ENCODE peak calls at places on chromosomes 2 and 18, in seven cellular contexts. E, M, D, R, S, P and I are unnamed samples.
A peak's percentile ranks its signal among the peaks of the same experiment; 100 is the strongest.

GRCh38 chr18:2589345-2590060 is 18.1 kb downstream of the NDC80 start:
- DNase-seq in E (no peak), R (no peak), M (peak; percentile 57), P (no peak), S (no peak), D (no peak), I (peak; percentile 60)

GRCh38 chr18:63198868-63199742 is 120.5 kb downstream of the BCL2 start:
- DNase-seq in D (no peak), P (no peak), S (no peak), R (no peak), M (no peak), E (no peak), I (no peak)

GRCh38 chr2:128536925-128537620 is 218.4 kb upstream of the HS6ST1 start:
- DNase-seq in R (no peak), E (no peak), M (peak; percentile 91), P (no peak), S (peak; percentile 99), D (peak; percentile 64), I (peak; percentile 29)

GRCh38 chr18:80154293-80154692 is 45.2 kb downstream of the ADNP2 start:
- DNase-seq in M (peak; percentile 38), R (no peak), E (peak; percentile 81), S (no peak), P (no peak), D (peak; percentile 76), I (no peak)

GRCh38 chr2:147588191-147588590 is 256.6 kb upstream of the ACVR2A start:
- DNase-seq in D (no peak), M (peak; percentile 28), S (peak; percentile 30), E (no peak), R (no peak), P (no peak), I (peak; percentile 54)

GRCh38 chr2:198312621-198313483 is 508.5 kb downstream of the PLCL1 start:
- DNase-seq in D (no peak), M (no peak), R (no peak), S (no peak), P (no peak), E (no peak), I (no peak)

GRCh38 chr2:25867389-25868003 is 10.8 kb downstream of the ASXL2 start:
- DNase-seq in M (no peak), D (peak; percentile 60), E (no peak), P (no peak), R (no peak), S (no peak), I (no peak)

GRCh38 chr2:228039752-228040534 is 141.5 kb downstream of the SPHKAP start:
- DNase-seq in R (no peak), P (no peak), S (no peak), D (peak; percentile 67), E (peak; percentile 29), M (peak; percentile 39), I (no peak)

GRCh38 chr18:41347057-41347456 is 608.0 kb upstream of the PIK3C3 start:
- DNase-seq in S (peak; percentile 57), M (peak; percentile 76), D (no peak), P (no peak), E (no peak), R (no peak), I (peak; percentile 17)

GRCh38 chr18:35267161-35267651 is 22.8 kb downstream of the ZSCAN30 start:
- DNase-seq in R (peak; percentile 55), D (peak; percentile 89), E (no peak), P (peak; percentile 85), M (peak; percentile 83), S (peak; percentile 7), I (no peak)

GRCh38 chr2:216012133-216012829 is 1.1 kb downstream of the MREG start:
- DNase-seq in R (no peak), D (no peak), S (no peak), M (no peak), E (no peak), P (no peak), I (peak; percentile 79)
- TF ChIP-seq CTCF in R (no peak), D (no peak), S (peak; percentile 24), M (peak; percentile 6), E (no peak), P (no peak), I (peak; percentile 43)

DNA sequence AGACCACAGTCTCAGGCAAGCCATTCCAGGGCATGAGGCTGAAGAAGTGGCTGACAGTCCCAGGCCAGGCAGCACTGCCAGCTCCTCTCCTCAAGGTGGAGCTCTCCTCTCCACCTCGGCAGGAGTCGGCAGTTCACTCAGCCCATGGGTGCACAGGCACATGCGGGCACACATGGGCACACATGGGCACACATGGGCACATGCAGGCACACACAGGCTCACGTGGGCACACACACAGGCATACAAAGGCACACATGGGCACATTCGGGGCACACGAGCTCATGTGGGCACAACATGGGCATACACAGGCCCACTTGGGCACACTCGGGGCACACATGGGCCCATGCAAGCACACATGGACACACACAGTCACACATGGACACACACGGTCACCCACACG is 65.3 kb upstream of the TAF1B start:
- DNase-seq in D (peak; percentile 50), P (no peak), M (no peak), E (no peak), S (no peak), R (no peak), I (no peak)
- TF ChIP-seq CTCF in D (peak; percentile 77), P (peak; percentile 34), M (peak; percentile 48), E (peak; percentile 48), S (peak; percentile 67), R (no peak), I (peak; percentile 73)

GRCh38 chr2:211216221-211216620 is 659.8 kb downstream of the CPS1 start:
- DNase-seq in E (no peak), R (no peak), M (no peak), P (no peak), S (no peak), D (peak; percentile 53), I (no peak)
- TF ChIP-seq CTCF in E (no peak), R (no peak), M (no peak), P (no peak), S (peak; percentile 5), D (peak; percentile 69), I (peak; percentile 50)

GRCh38 chr2:73289304-73289703 is 4.0 kb downstream of the EGR4 start:
- DNase-seq in R (no peak), D (no peak), E (no peak), S (no peak), M (no peak), P (no peak), I (no peak)

GRCh38 chr2:73291461-73292315 is 1.7 kb downstream of the EGR4 start:
- DNase-seq in E (no peak), D (peak; percentile 79), R (no peak), M (no peak), S (no peak), P (no peak), I (peak; percentile 49)

GRCh38 chr2:73292316-73292905 is 937 bp downstream of the EGR4 start:
- DNase-seq in E (no peak), P (no peak), D (peak; percentile 21), M (no peak), R (peak; percentile 6), S (no peak), I (no peak)

GRCh38 chr2:73291093-73291460 is 2.3 kb downstream of the EGR4 start:
- DNase-seq in M (peak; percentile 66), R (peak; percentile 37), S (no peak), E (peak; percentile 55), D (peak; percentile 90), P (peak; percentile 47), I (peak; percentile 50)

DNA sequence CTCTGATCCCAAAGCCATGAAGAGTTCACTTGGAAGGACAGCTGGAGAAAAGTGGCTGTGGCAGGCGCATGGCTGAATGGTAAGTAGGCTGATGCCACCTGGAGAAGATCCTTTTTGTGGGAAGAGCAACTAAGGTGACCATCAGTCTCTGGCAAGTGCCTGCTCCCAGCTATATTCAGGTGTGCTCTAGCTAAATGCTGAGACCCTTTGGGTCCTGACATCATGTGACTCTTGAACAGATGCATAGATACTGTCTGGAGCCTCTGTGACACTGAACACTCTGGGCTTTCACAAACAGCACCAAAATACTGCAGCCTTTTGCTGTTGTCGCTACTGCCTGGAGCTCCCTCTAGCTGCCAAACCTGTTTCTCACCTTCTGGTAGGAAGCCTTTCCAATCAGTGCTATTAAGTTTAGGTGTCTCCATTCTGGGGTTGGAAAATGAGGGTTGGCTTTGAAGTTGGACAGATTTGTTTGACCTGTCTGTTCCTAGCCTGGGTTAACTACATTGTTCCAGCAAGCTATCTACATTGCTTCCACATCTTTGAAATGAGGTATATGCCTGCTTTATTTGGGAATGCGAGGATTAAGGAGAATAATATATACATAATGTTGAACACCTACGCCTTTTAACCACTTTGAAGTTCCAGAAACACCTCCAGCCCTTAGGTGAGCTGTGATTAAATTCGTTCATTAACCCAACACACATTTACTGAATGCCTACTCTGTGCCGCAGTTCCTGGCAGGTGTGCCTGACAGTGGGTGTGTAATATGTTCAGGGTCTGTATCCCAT is 3.1 kb downstream of the EGR4 start:
- DNase-seq in P (no peak), E (peak; percentile 71), S (peak; percentile 44), R (peak; percentile 43), D (peak; percentile 84), M (peak; percentile 56), I (no peak)
- TF ChIP-seq CTCF in P (peak; percentile 45), E (peak; percentile 79), S (peak; percentile 88), R (peak; percentile 62), D (peak; percentile 87), M (peak; percentile 83), I (peak; percentile 74)

GRCh38 chr2:238771193-238771592 is 76.7 kb upstream of the TWIST2 start:
- DNase-seq in R (no peak), M (peak; percentile 49), S (peak; percentile 43), E (no peak), D (peak; percentile 69), P (no peak), I (no peak)
- TF ChIP-seq CTCF in R (no peak), M (peak; percentile 42), S (peak; percentile 65), E (no peak), D (peak; percentile 47), P (no peak), I (peak; percentile 20)

GRCh38 chr2:144519934-144520717 is at the start of gene ZEB2:
- DNase-seq in S (peak; percentile 89), M (peak; percentile 95), R (no peak), P (peak; percentile 72), E (peak; percentile 11), D (peak; percentile 72), I (no peak)
- TF ChIP-seq CTCF in S (peak; percentile 81), M (peak; percentile 73), R (no peak), P (peak; percentile 67), E (peak; percentile 20), D (peak; percentile 30), I (peak; percentile 42)

DNA sequence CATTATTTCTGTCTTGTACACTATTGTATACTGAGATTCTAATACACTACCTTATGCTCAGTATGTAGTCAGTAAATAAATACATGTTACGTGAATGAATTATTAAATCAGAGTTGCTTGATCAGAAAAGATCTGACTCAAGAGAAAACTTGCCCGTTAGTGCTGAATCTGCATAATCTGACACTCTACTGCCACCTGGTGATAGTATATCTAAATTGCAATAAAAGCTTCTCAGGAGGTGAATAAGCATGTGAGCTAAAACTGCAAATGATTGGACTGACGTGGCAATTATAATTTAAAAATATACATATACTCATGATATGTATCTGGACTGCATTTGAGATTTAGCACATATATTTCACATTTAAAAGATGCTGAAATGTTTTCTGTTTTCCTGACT is 70.4 kb downstream of the KIAA1328 start:
- DNase-seq in P (no peak), E (peak; percentile 56), S (no peak), R (no peak), D (peak; percentile 79), M (peak; percentile 9), I (peak; percentile 9)
- TF ChIP-seq CTCF in P (no peak), E (peak; percentile 30), S (peak; percentile 22), R (no peak), D (peak; percentile 62), M (no peak), I (peak; percentile 61)